ENCODE peak calls at places on chromosomes 2 and 18, in five cellular contexts. Q is A673, U is PC-9, X is NCI-H2081, B is GM18507. P is an unnamed sample.

GRCh38 chr2:65281626-65282351 is 54.2 kb downstream of the ACTR2 start:
- DNase-seq in Q (peak; percentile 42), U (no peak), X (no peak), B (no peak), P (no peak)

GRCh38 chr18:58373486-58373885 is 255.4 kb downstream of the ALPK2 start:
- DNase-seq in Q (no peak), U (no peak), X (no peak), B (no peak), P (no peak)

GRCh38 chr2:227153766-227154486 is 10.1 kb downstream of the COL4A4 start:
- DNase-seq in Q (no peak), U (no peak), X (no peak), B (no peak), P (no peak)

GRCh38 chr2:127560201-127560928 is 24.9 kb downstream of the MYO7B start:
- DNase-seq in Q (no peak), U (no peak), X (no peak), B (no peak), P (no peak)

GRCh38 chr2:137302957-137303356 is 537.6 kb downstream of the THSD7B start:
- DNase-seq in Q (no peak), U (no peak), X (no peak), B (no peak), P (no peak)

GRCh38 chr2:16584824-16585546 is 80.6 kb downstream of the CYRIA start:
- DNase-seq in Q (no peak), U (no peak), X (no peak), B (no peak), P (no peak)

GRCh38 chr2:224894356-224894755 is 147.9 kb downstream of the DOCK10 start:
- DNase-seq in Q (no peak), U (no peak), X (no peak), B (no peak), P (no peak)

GRCh38 chr2:128466377-128467175 is 147.9 kb upstream of the HS6ST1 start:
- DNase-seq in Q (no peak), U (no peak), X (no peak), B (no peak), P (no peak)

GRCh38 chr2:201680743-201681142 is 17.7 kb downstream of the MPP4 start:
- DNase-seq in Q (peak; percentile 50), U (peak; percentile 9), X (no peak), B (no peak), P (peak; percentile 54)

GRCh38 chr2:239394346-239394945 is 6.4 kb downstream of the HDAC4 start:
- DNase-seq in Q (no peak), U (no peak), X (no peak), B (no peak), P (no peak)

GRCh38 chr18:6373187-6373586 is 41.5 kb downstream of the L3MBTL4 start:
- DNase-seq in Q (no peak), U (no peak), X (no peak), B (no peak), P (no peak)

GRCh38 chr2:217331577-217332139 is 471.8 kb upstream of the TNP1 start:
- DNase-seq in Q (no peak), U (peak; percentile 88), X (no peak), B (no peak), P (no peak)

GRCh38 chr2:99636432-99637034 is 146.7 kb upstream of the REV1 start:
- DNase-seq in Q (no peak), U (no peak), X (no peak), B (no peak), P (peak; percentile 21)

GRCh38 chr18:60668583-60668982 is 296.0 kb upstream of the MC4R start:
- DNase-seq in Q (no peak), U (no peak), X (no peak), B (no peak), P (peak; percentile 4)

GRCh38 chr2:203814661-203815540 is 52.7 kb upstream of the CTLA4 start:
- DNase-seq in Q (peak; percentile 76), U (peak; percentile 3), X (peak; percentile 59), B (peak; percentile 44), P (peak; percentile 78)

GRCh38 chr2:241559489-241560180 is 1.1 kb downstream of the BOK start:
- DNase-seq in Q (no peak), U (peak; percentile 75), X (no peak), B (no peak), P (peak; percentile 42)

GRCh38 chr2:226715347-226715990 is 84.2 kb downstream of the IRS1 start:
- DNase-seq in Q (no peak), U (no peak), X (no peak), B (no peak), P (no peak)

GRCh38 chr2:113253453-113253852 is 25.3 kb downstream of the PAX8 start:
- DNase-seq in Q (no peak), U (no peak), X (no peak), B (no peak), P (no peak)

GRCh38 chr2:86788172-86788571 is 2.5 kb downstream of the CD8A start:
- DNase-seq in Q (no peak), U (no peak), X (no peak), B (no peak), P (no peak)

GRCh38 chr18:72869786-72870185 is 2.0 kb upstream of the NETO1 start:
- DNase-seq in Q (no peak), U (no peak), X (no peak), B (no peak), P (no peak)

GRCh38 chr2:31075936-31076590 is 62.2 kb downstream of the GALNT14 start:
- DNase-seq in Q (no peak), U (no peak), X (no peak), B (no peak), P (no peak)

GRCh38 chr2:219522111-219523030 is 8.1 kb downstream of the ASIC4 start:
- DNase-seq in Q (peak; percentile 77), U (peak; percentile 29), X (no peak), B (no peak), P (no peak)

GRCh38 chr18:61851940-61852451 is 40.8 kb downstream of the RNF152 start:
- DNase-seq in Q (no peak), U (no peak), X (no peak), B (no peak), P (no peak)

GRCh38 chr2:155599834-155600233 is 732.7 kb downstream of the NR4A2 start:
- DNase-seq in Q (no peak), U (no peak), X (no peak), B (no peak), P (no peak)

P was measured in SK-MEL-5.